ENCODE peak calls at places on chromosomes 6 and 20, in six cellular contexts. U is GM23248, Y is tibial nerve, A is ascending aorta, B is cardiac muscle cell, K is transverse colon. L is an unnamed sample.

GRCh38 chr6:140846518-140847277 is 1286.0 kb upstream of the GJE1 start:
- DNase-seq in U (peak; percentile 73), Y (no peak), A (no peak), B (peak; percentile 16), K (no peak), L (no peak)

GRCh38 chr6:21381336-21381963 is 212.1 kb upstream of the SOX4 start:
- DNase-seq in U (no peak), Y (no peak), A (no peak), B (peak; percentile 35), K (no peak), L (no peak)

GRCh38 chr6:152669894-152670293 is 27.8 kb upstream of the MYCT1 start:
- DNase-seq in U (peak; percentile 54), Y (no peak), A (no peak), B (peak; percentile 60), K (no peak), L (no peak)

GRCh38 chr6:22766979-22767378 is 197.6 kb downstream of the HDGFL1 start:
- DNase-seq in U (no peak), Y (no peak), A (no peak), B (no peak), K (no peak), L (no peak)

GRCh38 chr6:16302721-16303552 is 64.5 kb downstream of the GMPR start:
- DNase-seq in U (no peak), Y (no peak), A (peak; percentile 41), B (no peak), K (no peak), L (no peak)

GRCh38 chr6:835476-836160 is 142.7 kb upstream of the EXOC2 start:
- DNase-seq in U (no peak), Y (no peak), A (no peak), B (no peak), K (no peak), L (no peak)

GRCh38 chr6:157054531-157054979 is 268.8 kb downstream of the TMEM242 start:
- DNase-seq in U (no peak), Y (no peak), A (no peak), B (no peak), K (no peak), L (no peak)

GRCh38 chr20:47380481-47380880 is 24.0 kb upstream of the ZMYND8 start:
- DNase-seq in U (no peak), Y (no peak), A (no peak), B (peak; percentile 34), K (no peak), L (no peak)

GRCh38 chr20:20827992-20828597 is 115.7 kb upstream of the RALGAPA2 start:
- DNase-seq in U (no peak), Y (no peak), A (no peak), B (no peak), K (no peak), L (no peak)

GRCh38 chr6:24614048-24614420 is 32.0 kb downstream of the KIAA0319 start:
- DNase-seq in U (no peak), Y (no peak), A (no peak), B (no peak), K (no peak), L (no peak)

GRCh38 chr6:15926256-15926655 is 202.6 kb upstream of the MYLIP start:
- DNase-seq in U (no peak), Y (no peak), A (no peak), B (no peak), K (no peak), L (no peak)

GRCh38 chr6:34489229-34489805 is 23.4 kb downstream of the PACSIN1 start:
- DNase-seq in U (no peak), Y (no peak), A (no peak), B (no peak), K (no peak), L (no peak)

DNA sequence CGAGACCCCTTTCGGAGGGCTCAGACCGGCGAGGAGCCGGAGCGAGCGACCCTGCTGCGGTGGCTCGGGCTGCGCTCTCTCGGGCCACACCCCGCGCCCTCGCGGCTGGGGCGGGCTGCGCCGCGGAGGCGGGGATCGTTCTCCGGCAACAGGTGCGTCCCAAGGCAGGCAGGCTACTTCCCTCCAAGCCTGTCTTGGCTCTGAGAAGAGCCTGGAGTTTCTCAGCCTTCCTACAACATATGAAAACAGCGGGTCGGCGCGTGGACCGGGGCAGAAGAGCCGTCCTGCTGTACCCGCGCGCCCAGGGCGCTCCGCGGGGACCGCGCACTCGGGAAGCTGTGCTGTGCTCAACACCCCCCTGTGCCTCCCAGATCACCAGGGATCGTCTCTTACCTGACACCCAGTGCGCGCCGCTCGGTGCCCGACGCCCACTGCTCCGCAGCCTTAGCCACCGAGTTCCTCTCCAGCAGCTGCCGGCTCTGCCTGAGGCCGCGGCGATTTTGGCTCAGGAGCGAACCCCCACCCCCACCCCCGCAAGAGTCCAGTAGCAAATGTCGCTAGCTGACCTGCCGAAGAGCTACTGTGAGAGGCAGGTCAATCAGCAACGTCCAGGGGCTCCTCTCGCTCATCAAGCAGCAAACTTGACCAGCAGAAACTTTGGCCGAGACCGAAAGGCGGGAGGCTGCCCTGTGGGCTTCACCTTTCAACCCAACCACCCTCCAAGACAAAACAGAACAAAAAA is 3.7 kb upstream of the OLIG3 start:
- DNase-seq in U (no peak), Y (no peak), A (no peak), B (no peak), K (no peak), L (peak; percentile 66)
- H3K4me3 ChIP-seq in U (no peak overlapping the region), Y (peak overlapping the region; percentile 9), A (peak overlapping the region; percentile 35), B (peak overlapping the region; percentile 14), K (peak overlapping the region; percentile 8), L (peak overlapping the region; percentile 6)

GRCh38 chr6:50709366-50709734 is 4.0 kb upstream of the TFAP2D start:
- DNase-seq in U (no peak), Y (no peak), A (no peak), B (no peak), K (no peak), L (no peak)

GRCh38 chr6:50707652-50708325 is 5.5 kb upstream of the TFAP2D start:
- DNase-seq in U (no peak), Y (no peak), A (no peak), B (peak; percentile 7), K (no peak), L (no peak)

GRCh38 chr6:50706575-50706974 is 6.8 kb upstream of the TFAP2D start:
- DNase-seq in U (no peak), Y (no peak), A (no peak), B (no peak), K (no peak), L (no peak)

GRCh38 chr6:50708664-50709365 is 4.5 kb upstream of the TFAP2D start:
- DNase-seq in U (no peak), Y (no peak), A (no peak), B (no peak), K (no peak), L (no peak)

GRCh38 chr6:50707191-50707590 is 6.1 kb upstream of the TFAP2D start:
- DNase-seq in U (no peak), Y (no peak), A (no peak), B (no peak), K (no peak), L (no peak)
- H3K27me3 ChIP-seq in U (peaks cover 3% of the 10 kb centered on the region), Y (peaks cover 2% of the 10 kb centered on the region), A (no peaks in the 10 kb centered on the region), B (peaks cover 98% of the 10 kb centered on the region), K (peaks cover 72% of the 10 kb centered on the region), L (peaks cover 4% of the 10 kb centered on the region)

DNA sequence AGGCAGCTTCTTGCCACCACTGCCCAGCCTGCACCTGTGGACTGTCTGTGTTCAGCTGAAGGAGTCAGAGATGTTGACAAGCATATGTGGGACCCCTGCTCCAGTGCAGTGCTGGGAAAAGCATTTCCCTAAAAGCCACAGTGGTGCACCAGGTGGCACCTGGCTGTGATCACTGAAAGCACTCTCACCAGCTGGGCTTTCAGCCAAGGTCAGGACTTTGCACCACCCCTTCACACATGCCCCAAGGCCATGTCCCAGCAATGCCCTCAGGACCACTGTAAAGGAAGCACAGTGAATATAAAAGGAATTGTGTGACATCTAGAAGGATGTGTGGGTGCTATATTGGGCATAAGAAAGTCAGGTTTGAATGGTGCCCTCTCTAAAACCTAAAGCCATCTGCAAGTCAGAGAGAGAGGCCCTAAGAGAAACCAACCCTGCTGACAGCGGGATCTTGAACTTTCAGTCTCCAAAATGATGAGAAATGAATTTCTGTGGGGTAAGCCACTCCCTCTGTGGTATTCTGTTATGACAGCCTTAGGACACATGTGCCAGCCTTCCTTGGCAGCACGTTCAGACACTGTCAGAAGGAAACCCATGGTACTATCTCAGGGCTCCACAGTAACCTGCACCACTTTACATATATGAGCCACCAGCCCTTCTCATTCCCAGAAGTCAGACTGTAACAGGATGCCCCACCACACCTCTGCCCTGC is 30.7 kb downstream of the CBLN4 start:
- DNase-seq in U (no peak), Y (no peak), A (no peak), B (no peak), K (no peak), L (peak; percentile 23)
- H3K9me3 ChIP-seq in U (no peaks in the 10 kb centered on the region), Y (no peaks in the 10 kb centered on the region), A (no peaks in the 10 kb centered on the region), B (no peaks in the 10 kb centered on the region), K (no peaks in the 10 kb centered on the region), L (no peaks in the 10 kb centered on the region)

GRCh38 chr6:109455161-109455501 is 441 bp downstream of the MICAL1 start:
- DNase-seq in U (peak; percentile 46), Y (peak; percentile 19), A (no peak), B (no peak), K (peak; percentile 63), L (no peak)

GRCh38 chr6:109452181-109452580 is 3.4 kb downstream of the MICAL1 start:
- DNase-seq in U (no peak), Y (no peak), A (no peak), B (no peak), K (no peak), L (no peak)

GRCh38 chr6:109453156-109453555 is 2.4 kb downstream of the MICAL1 start:
- DNase-seq in U (no peak), Y (no peak), A (no peak), B (no peak), K (no peak), L (no peak)

GRCh38 chr6:109454483-109455160 is 950 bp downstream of the MICAL1 start:
- DNase-seq in U (peak; percentile 69), Y (peak; percentile 41), A (peak; percentile 85), B (peak; percentile 31), K (peak; percentile 76), L (peak; percentile 62)

GRCh38 chr6:109453594-109454482 is 1.7 kb downstream of the MICAL1 start:
- DNase-seq in U (peak; percentile 54), Y (no peak), A (peak; percentile 63), B (peak; percentile 48), K (no peak), L (peak; percentile 62)
- H3K4me3 ChIP-seq in U (peak overlapping the region; percentile 83), Y (peak overlapping the region; percentile 90), A (peak overlapping the region; percentile 82), B (no peak overlapping the region), K (peak overlapping the region; percentile 63), L (no peak overlapping the region)

L was measured in pancreas.